ENCODE peak calls at places on chromosomes 2 and 18, in ten cellular contexts. One of them, this sample, is unnamed.

GRCh38 chr2:232488721-232489300 is 1.2 kb upstream of the ECEL1 start:
- DNase-seq in AG04449: no peak
- DNase-seq in neural crest cell: no peak
- DNase-seq in fibroblast of the aortic adventitia: no peak
- DNase-seq in endothelial cell of umbilical vein: no peak
- DNase-seq in upper lobe of left lung: no peak
- DNase-seq in astrocyte of the spinal cord: no peak
- DNase-seq in mucosa of descending colon: no peak
- DNase-seq in hepatocyte: no peak
- DNase-seq in RWPE2: peak
- DNase-seq in this sample: no peak

GRCh38 chr2:151171186-151171585 is 90.5 kb downstream of the RBM43 start:
- DNase-seq in AG04449: no peak
- DNase-seq in neural crest cell: no peak
- DNase-seq in fibroblast of the aortic adventitia: no peak
- DNase-seq in endothelial cell of umbilical vein: no peak
- DNase-seq in upper lobe of left lung: no peak
- DNase-seq in astrocyte of the spinal cord: no peak
- DNase-seq in mucosa of descending colon: no peak
- DNase-seq in hepatocyte: no peak
- DNase-seq in RWPE2: no peak
- DNase-seq in this sample: no peak

GRCh38 chr2:84302513-84303412 is 156.3 kb downstream of the SUCLG1 start:
- DNase-seq in AG04449: no peak
- DNase-seq in neural crest cell: peak
- DNase-seq in fibroblast of the aortic adventitia: peak
- DNase-seq in endothelial cell of umbilical vein: peak
- DNase-seq in upper lobe of left lung: no peak
- DNase-seq in astrocyte of the spinal cord: peak
- DNase-seq in mucosa of descending colon: no peak
- DNase-seq in hepatocyte: peak
- DNase-seq in RWPE2: no peak
- DNase-seq in this sample: peak

GRCh38 chr2:222730346-222731065 is 59.0 kb downstream of the MOGAT1 start:
- DNase-seq in AG04449: no peak
- DNase-seq in neural crest cell: no peak
- DNase-seq in fibroblast of the aortic adventitia: no peak
- DNase-seq in endothelial cell of umbilical vein: no peak
- DNase-seq in upper lobe of left lung: no peak
- DNase-seq in astrocyte of the spinal cord: no peak
- DNase-seq in mucosa of descending colon: no peak
- DNase-seq in hepatocyte: no peak
- DNase-seq in RWPE2: no peak
- DNase-seq in this sample: no peak

GRCh38 chr2:156956161-156956560 is 301.3 kb upstream of the GALNT5 start:
- DNase-seq in AG04449: no peak
- DNase-seq in neural crest cell: no peak
- DNase-seq in fibroblast of the aortic adventitia: no peak
- DNase-seq in endothelial cell of umbilical vein: no peak
- DNase-seq in upper lobe of left lung: no peak
- DNase-seq in astrocyte of the spinal cord: no peak
- DNase-seq in mucosa of descending colon: no peak
- DNase-seq in hepatocyte: no peak
- DNase-seq in RWPE2: no peak
- DNase-seq in this sample: no peak

GRCh38 chr2:178514664-178515063 is 34.4 kb downstream of the PLEKHA3 start:
- DNase-seq in AG04449: no peak
- DNase-seq in neural crest cell: no peak
- DNase-seq in fibroblast of the aortic adventitia: peak
- DNase-seq in endothelial cell of umbilical vein: no peak
- DNase-seq in upper lobe of left lung: no peak
- DNase-seq in astrocyte of the spinal cord: peak
- DNase-seq in mucosa of descending colon: no peak
- DNase-seq in hepatocyte: no peak
- DNase-seq in RWPE2: no peak
- DNase-seq in this sample: peak

GRCh38 chr18:60322591-60322990 is 50.0 kb downstream of the MC4R start:
- DNase-seq in AG04449: peak
- DNase-seq in neural crest cell: no peak
- DNase-seq in fibroblast of the aortic adventitia: no peak
- DNase-seq in endothelial cell of umbilical vein: no peak
- DNase-seq in upper lobe of left lung: no peak
- DNase-seq in astrocyte of the spinal cord: no peak
- DNase-seq in mucosa of descending colon: no peak
- DNase-seq in hepatocyte: no peak
- DNase-seq in RWPE2: no peak
- DNase-seq in this sample: no peak

GRCh38 chr2:232336956-232337700 is 41.4 kb upstream of the ALPP start:
- DNase-seq in AG04449: no peak
- DNase-seq in neural crest cell: no peak
- DNase-seq in fibroblast of the aortic adventitia: no peak
- DNase-seq in endothelial cell of umbilical vein: no peak
- DNase-seq in upper lobe of left lung: no peak
- DNase-seq in astrocyte of the spinal cord: no peak
- DNase-seq in mucosa of descending colon: no peak
- DNase-seq in hepatocyte: no peak
- DNase-seq in RWPE2: peak
- DNase-seq in this sample: no peak

GRCh38 chr18:12776821-12777471 is 74.1 kb downstream of the PSMG2 start:
- DNase-seq in AG04449: no peak
- DNase-seq in neural crest cell: no peak
- DNase-seq in fibroblast of the aortic adventitia: no peak
- DNase-seq in endothelial cell of umbilical vein: no peak
- DNase-seq in upper lobe of left lung: peak
- DNase-seq in astrocyte of the spinal cord: no peak
- DNase-seq in mucosa of descending colon: no peak
- DNase-seq in hepatocyte: no peak
- DNase-seq in RWPE2: no peak
- DNase-seq in this sample: no peak

GRCh38 chr2:165408191-165408590 is 61.3 kb upstream of the CSRNP3 start:
- DNase-seq in AG04449: no peak
- DNase-seq in neural crest cell: no peak
- DNase-seq in fibroblast of the aortic adventitia: no peak
- DNase-seq in endothelial cell of umbilical vein: peak
- DNase-seq in upper lobe of left lung: no peak
- DNase-seq in astrocyte of the spinal cord: no peak
- DNase-seq in mucosa of descending colon: no peak
- DNase-seq in hepatocyte: no peak
- DNase-seq in RWPE2: no peak
- DNase-seq in this sample: no peak

GRCh38 chr2:26685943-26686839 is 6.3 kb upstream of the KCNK3 start:
- DNase-seq in AG04449: no peak
- DNase-seq in neural crest cell: no peak
- DNase-seq in fibroblast of the aortic adventitia: no peak
- DNase-seq in endothelial cell of umbilical vein: no peak
- DNase-seq in upper lobe of left lung: no peak
- DNase-seq in astrocyte of the spinal cord: no peak
- DNase-seq in mucosa of descending colon: no peak
- DNase-seq in hepatocyte: peak
- DNase-seq in RWPE2: peak
- DNase-seq in this sample: no peak

GRCh38 chr2:152466041-152466440 is 131.1 kb downstream of the FMNL2 start:
- DNase-seq in AG04449: no peak
- DNase-seq in neural crest cell: no peak
- DNase-seq in fibroblast of the aortic adventitia: no peak
- DNase-seq in endothelial cell of umbilical vein: no peak
- DNase-seq in upper lobe of left lung: peak
- DNase-seq in astrocyte of the spinal cord: no peak
- DNase-seq in mucosa of descending colon: no peak
- DNase-seq in hepatocyte: peak
- DNase-seq in RWPE2: peak
- DNase-seq in this sample: no peak

GRCh38 chr2:25497229-25497861 is 155.6 kb upstream of the DNMT3A start:
- DNase-seq in AG04449: no peak
- DNase-seq in neural crest cell: no peak
- DNase-seq in fibroblast of the aortic adventitia: no peak
- DNase-seq in endothelial cell of umbilical vein: no peak
- DNase-seq in upper lobe of left lung: no peak
- DNase-seq in astrocyte of the spinal cord: no peak
- DNase-seq in mucosa of descending colon: no peak
- DNase-seq in hepatocyte: no peak
- DNase-seq in RWPE2: no peak
- DNase-seq in this sample: no peak

GRCh38 chr2:222976521-222977076 is 75.4 kb upstream of the KCNE4 start:
- DNase-seq in AG04449: no peak
- DNase-seq in neural crest cell: no peak
- DNase-seq in fibroblast of the aortic adventitia: no peak
- DNase-seq in endothelial cell of umbilical vein: no peak
- DNase-seq in upper lobe of left lung: no peak
- DNase-seq in astrocyte of the spinal cord: no peak
- DNase-seq in mucosa of descending colon: no peak
- DNase-seq in hepatocyte: no peak
- DNase-seq in RWPE2: no peak
- DNase-seq in this sample: no peak

GRCh38 chr2:159564081-159564480 is 52.3 kb downstream of the BAZ2B start:
- DNase-seq in AG04449: no peak
- DNase-seq in neural crest cell: no peak
- DNase-seq in fibroblast of the aortic adventitia: no peak
- DNase-seq in endothelial cell of umbilical vein: no peak
- DNase-seq in upper lobe of left lung: no peak
- DNase-seq in astrocyte of the spinal cord: no peak
- DNase-seq in mucosa of descending colon: no peak
- DNase-seq in hepatocyte: no peak
- DNase-seq in RWPE2: no peak
- DNase-seq in this sample: peak

DNA sequence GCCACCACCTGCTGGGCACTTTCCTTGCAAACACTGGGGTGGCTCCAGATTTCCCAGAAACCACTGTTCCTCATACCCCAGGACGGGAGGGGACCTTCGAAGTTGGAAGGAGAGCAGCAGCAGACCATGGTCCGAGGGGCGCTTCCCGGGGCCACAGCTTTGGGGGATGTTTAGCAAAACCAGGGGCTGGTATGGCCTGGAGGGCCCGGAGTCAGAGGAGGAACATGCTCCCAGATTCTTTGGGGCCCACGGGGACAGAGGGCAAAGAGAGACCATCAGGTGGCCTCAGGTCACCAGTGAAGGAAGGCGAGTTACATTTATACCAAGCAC is 25.3 kb downstream of the HS6ST1 start:
- DNase-seq in AG04449: no peak
- DNase-seq in neural crest cell: no peak
- DNase-seq in fibroblast of the aortic adventitia: no peak
- DNase-seq in endothelial cell of umbilical vein: no peak
- DNase-seq in upper lobe of left lung: no peak
- DNase-seq in astrocyte of the spinal cord: no peak
- DNase-seq in mucosa of descending colon: peak
- DNase-seq in hepatocyte: no peak
- DNase-seq in RWPE2: no peak
- DNase-seq in this sample: no peak
- TF ChIP-seq CTCF in AG04449: no peak
- TF ChIP-seq CTCF in neural crest cell: no peak
- TF ChIP-seq CTCF in fibroblast of the aortic adventitia: no peak
- TF ChIP-seq CTCF in endothelial cell of umbilical vein: no peak
- TF ChIP-seq CTCF in upper lobe of left lung: no peak
- TF ChIP-seq CTCF in astrocyte of the spinal cord: peak
- TF ChIP-seq CTCF in mucosa of descending colon: no peak
- TF ChIP-seq CTCF in hepatocyte: no peak
- TF ChIP-seq CTCF in RWPE2: no peak
- TF ChIP-seq CTCF in this sample: no peak

GRCh38 chr2:18855027-18855426 is 265.7 kb upstream of the NT5C1B start:
- DNase-seq in AG04449: no peak
- DNase-seq in neural crest cell: no peak
- DNase-seq in fibroblast of the aortic adventitia: no peak
- DNase-seq in endothelial cell of umbilical vein: no peak
- DNase-seq in upper lobe of left lung: no peak
- DNase-seq in astrocyte of the spinal cord: no peak
- DNase-seq in mucosa of descending colon: no peak
- DNase-seq in hepatocyte: no peak
- DNase-seq in RWPE2: no peak
- DNase-seq in this sample: peak
- TF ChIP-seq CTCF in AG04449: peak
- TF ChIP-seq CTCF in neural crest cell: peak
- TF ChIP-seq CTCF in fibroblast of the aortic adventitia: peak
- TF ChIP-seq CTCF in endothelial cell of umbilical vein: peak
- TF ChIP-seq CTCF in upper lobe of left lung: no peak
- TF ChIP-seq CTCF in astrocyte of the spinal cord: peak
- TF ChIP-seq CTCF in mucosa of descending colon: no peak
- TF ChIP-seq CTCF in hepatocyte: peak
- TF ChIP-seq CTCF in RWPE2: peak
- TF ChIP-seq CTCF in this sample: peak

GRCh38 chr2:46655551-46656436 is 176.4 kb downstream of the TMEM247 start:
- DNase-seq in AG04449: peak
- DNase-seq in neural crest cell: no peak
- DNase-seq in fibroblast of the aortic adventitia: peak
- DNase-seq in endothelial cell of umbilical vein: peak
- DNase-seq in upper lobe of left lung: peak
- DNase-seq in astrocyte of the spinal cord: no peak
- DNase-seq in mucosa of descending colon: no peak
- DNase-seq in hepatocyte: no peak
- DNase-seq in RWPE2: no peak
- DNase-seq in this sample: peak

GRCh38 chr2:46656640-46657039 is 177.3 kb downstream of the TMEM247 start:
- DNase-seq in AG04449: no peak
- DNase-seq in neural crest cell: no peak
- DNase-seq in fibroblast of the aortic adventitia: peak
- DNase-seq in endothelial cell of umbilical vein: no peak
- DNase-seq in upper lobe of left lung: no peak
- DNase-seq in astrocyte of the spinal cord: no peak
- DNase-seq in mucosa of descending colon: no peak
- DNase-seq in hepatocyte: no peak
- DNase-seq in RWPE2: no peak
- DNase-seq in this sample: no peak

GRCh38 chr2:46653539-46653938 is 174.2 kb downstream of the TMEM247 start:
- DNase-seq in AG04449: no peak
- DNase-seq in neural crest cell: no peak
- DNase-seq in fibroblast of the aortic adventitia: peak
- DNase-seq in endothelial cell of umbilical vein: no peak
- DNase-seq in upper lobe of left lung: no peak
- DNase-seq in astrocyte of the spinal cord: no peak
- DNase-seq in mucosa of descending colon: no peak
- DNase-seq in hepatocyte: no peak
- DNase-seq in RWPE2: no peak
- DNase-seq in this sample: peak

GRCh38 chr2:46652514-46653170 is 173.3 kb downstream of the TMEM247 start:
- DNase-seq in AG04449: no peak
- DNase-seq in neural crest cell: no peak
- DNase-seq in fibroblast of the aortic adventitia: no peak
- DNase-seq in endothelial cell of umbilical vein: no peak
- DNase-seq in upper lobe of left lung: no peak
- DNase-seq in astrocyte of the spinal cord: no peak
- DNase-seq in mucosa of descending colon: no peak
- DNase-seq in hepatocyte: no peak
- DNase-seq in RWPE2: no peak
- DNase-seq in this sample: no peak

GRCh38 chr2:46657042-46657504 is 177.7 kb downstream of the TMEM247 start:
- DNase-seq in AG04449: no peak
- DNase-seq in neural crest cell: no peak
- DNase-seq in fibroblast of the aortic adventitia: peak
- DNase-seq in endothelial cell of umbilical vein: peak
- DNase-seq in upper lobe of left lung: no peak
- DNase-seq in astrocyte of the spinal cord: no peak
- DNase-seq in mucosa of descending colon: no peak
- DNase-seq in hepatocyte: peak
- DNase-seq in RWPE2: no peak
- DNase-seq in this sample: no peak
- TF ChIP-seq CTCF in AG04449: peak
- TF ChIP-seq CTCF in neural crest cell: peak
- TF ChIP-seq CTCF in fibroblast of the aortic adventitia: peak
- TF ChIP-seq CTCF in endothelial cell of umbilical vein: peak
- TF ChIP-seq CTCF in upper lobe of left lung: peak
- TF ChIP-seq CTCF in astrocyte of the spinal cord: peak
- TF ChIP-seq CTCF in mucosa of descending colon: no peak
- TF ChIP-seq CTCF in hepatocyte: peak
- TF ChIP-seq CTCF in RWPE2: peak
- TF ChIP-seq CTCF in this sample: peak

GRCh38 chr2:236563953-236564352 is 5.7 kb upstream of the ACKR3 start:
- DNase-seq in AG04449: no peak
- DNase-seq in neural crest cell: no peak
- DNase-seq in fibroblast of the aortic adventitia: no peak
- DNase-seq in endothelial cell of umbilical vein: no peak
- DNase-seq in upper lobe of left lung: no peak
- DNase-seq in astrocyte of the spinal cord: no peak
- DNase-seq in mucosa of descending colon: no peak
- DNase-seq in hepatocyte: no peak
- DNase-seq in RWPE2: no peak
- DNase-seq in this sample: no peak
- TF ChIP-seq CTCF in AG04449: no peak
- TF ChIP-seq CTCF in neural crest cell: no peak
- TF ChIP-seq CTCF in fibroblast of the aortic adventitia: no peak
- TF ChIP-seq CTCF in endothelial cell of umbilical vein: no peak
- TF ChIP-seq CTCF in upper lobe of left lung: no peak
- TF ChIP-seq CTCF in astrocyte of the spinal cord: no peak
- TF ChIP-seq CTCF in mucosa of descending colon: no peak
- TF ChIP-seq CTCF in hepatocyte: no peak
- TF ChIP-seq CTCF in RWPE2: no peak
- TF ChIP-seq CTCF in this sample: no peak